ENCODE peak calls at places on chromosome 13, in nine cellular contexts. B is OCI-LY7, C is testis, U is PC-9, A is sigmoid colon, E is adrenal gland, K is cardiac muscle cell, H is tibial nerve, S is thyroid gland. L is an unnamed sample. For H3K36me3, the result is how much of the 10 kb centered on the place peaks cover.

GRCh38 chr13:29361716-29362115 is 233.8 kb downstream of the SLC7A1 start:
- DNase-seq in C (peak), B (no peak), S (no peak), A (no peak), K (no peak), H (no peak), E (no peak), U (no peak), L (no peak)

GRCh38 chr13:39483326-39483725 is 119.7 kb downstream of the LHFPL6 start:
- DNase-seq in C (no peak), A (no peak), E (no peak), S (no peak), K (no peak), H (no peak), B (no peak), U (no peak), L (peak)

GRCh38 chr13:28494861-28495585 is at the start of gene FLT1:
- DNase-seq in E (peak), C (peak), B (no peak), K (peak), S (peak), A (no peak), U (no peak), H (no peak), L (no peak)

GRCh38 chr13:95536629-95537241 is 15.8 kb upstream of the CLDN10 start:
- DNase-seq in A (no peak), B (peak), C (no peak), H (no peak), S (no peak), E (no peak), K (peak), U (peak), L (peak)

GRCh38 chr13:27634791-27635190 is 13.1 kb downstream of the POLR1D start:
- DNase-seq in B (no peak), E (no peak), K (no peak), S (no peak), U (no peak), H (no peak), C (no peak), A (no peak), L (no peak)

GRCh38 chr13:53015971-53016370 is 12.6 kb upstream of the OLFM4 start:
- DNase-seq in H (no peak), U (no peak), K (no peak), C (no peak), E (no peak), S (no peak), B (no peak), A (no peak), L (no peak)

GRCh38 chr13:73531014-73531413 is 472.2 kb downstream of the KLF5 start:
- DNase-seq in E (peak), U (no peak), K (no peak), C (no peak), H (no peak), S (peak), B (no peak), A (no peak), L (no peak)

GRCh38 chr13:58080806-58081205 is 449.3 kb downstream of the PCDH17 start:
- DNase-seq in E (no peak), A (no peak), U (no peak), H (no peak), S (no peak), C (no peak), B (no peak), K (peak), L (no peak)

GRCh38 chr13:76879211-76879875 is 6.9 kb downstream of the KCTD12 start:
- DNase-seq in S (peak), A (peak), U (no peak), H (no peak), K (no peak), B (no peak), C (peak), E (peak), L (peak)

GRCh38 chr13:36298535-36299068 is 988 bp upstream of the CCDC169 start:
- DNase-seq in H (no peak), S (no peak), E (no peak), B (no peak), C (peak), A (peak), U (peak), K (no peak), L (no peak)

GRCh38 chr13:36718146-36718545 is 44.3 kb downstream of the SERTM1 start:
- DNase-seq in K (no peak), S (no peak), U (no peak), A (no peak), H (no peak), E (no peak), C (no peak), B (no peak), L (peak)

GRCh38 chr13:76854894-76855293 is 31.3 kb downstream of the KCTD12 start:
- DNase-seq in H (no peak), A (no peak), S (no peak), K (no peak), U (no peak), B (no peak), C (no peak), E (no peak), L (peak)

GRCh38 chr13:90594694-90595093 is 752.8 kb upstream of the MIR17HG start:
- DNase-seq in C (no peak), B (no peak), S (no peak), A (no peak), K (no peak), H (no peak), E (no peak), U (peak), L (peak)

GRCh38 chr13:98441056-98441676 is 135.7 kb downstream of the STK24 start:
- DNase-seq in K (peak), C (no peak), S (no peak), H (no peak), A (no peak), U (no peak), B (no peak), E (no peak), L (no peak)
- H3K36me3 ChIP-seq in K (under half), C (under half), S (under half), H (under half), A (under half), U (under half), B (under half), E (under half), L (under half)

GRCh38 chr13:92721610-92722009 is 505.0 kb upstream of the GPC6 start:
- DNase-seq in U (no peak), B (no peak), S (no peak), K (no peak), A (no peak), E (no peak), C (no peak), H (no peak), L (no peak)
- H3K4me3 ChIP-seq in U (no peak), B (no peak), S (no peak), K (no peak), A (no peak), E (no peak), C (no peak), H (no peak), L (no peak)

DNA sequence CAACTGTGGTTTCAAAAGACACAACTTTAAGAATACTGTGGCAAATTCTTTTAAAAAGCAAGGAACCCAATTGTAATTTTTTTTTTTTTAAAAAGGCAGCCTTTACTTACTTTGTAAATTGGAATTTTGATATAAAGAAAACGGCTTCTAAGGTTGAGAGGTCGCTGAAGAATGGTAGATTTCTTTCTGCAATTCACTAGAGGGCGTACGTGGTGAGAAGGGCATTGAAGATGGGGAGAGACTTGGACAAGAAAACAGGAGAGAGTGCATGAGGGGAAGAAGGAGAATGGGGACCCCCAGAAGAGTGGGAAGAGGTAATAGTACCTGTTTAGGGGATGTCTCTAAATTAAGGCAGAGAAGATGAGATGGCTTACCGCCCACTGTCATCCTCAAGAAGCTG is 33.5 kb upstream of the PABPC3 start:
- DNase-seq in K (no peak), A (no peak), U (no peak), C (no peak), E (no peak), S (no peak), B (no peak), H (no peak), L (no peak)
- TF ChIP-seq CTCF in K (no peak), A (no peak), U (no peak), C (no peak), E (no peak), S (no peak), B (peak), H (no peak), L (no peak)

GRCh38 chr13:114259974-114260373 is 21.4 kb upstream of the UPF3A start:
- DNase-seq in U (no peak), K (no peak), A (no peak), H (no peak), C (no peak), S (no peak), B (peak), E (no peak), L (no peak)
- H3K36me3 ChIP-seq in U (half or more), K (half or more), A (under half), H (under half), C (under half), S (half or more), B (half or more), E (half or more), L (under half)